ENCODE peak calls at places on chromosomes 3 and 15, in eight cellular contexts. One of them, this sample, is unnamed.

GRCh38 chr3:177037241-177037640 is 160.0 kb downstream of the TBL1XR1 start:
- DNase-seq in SK-N-DZ: no peak
- DNase-seq in COR-L47: no peak
- DNase-seq in non-pigmented ciliary epithelial cell: no peak
- DNase-seq in C1 segment of cervical spinal cord: no peak
- DNase-seq in NCI-H345: no peak
- DNase-seq in epithelial cell of prostate: no peak
- DNase-seq in mesendoderm: no peak
- DNase-seq in this sample: no peak

GRCh38 chr3:150766742-150767141 is 3.8 kb upstream of the SIAH2 start:
- DNase-seq in SK-N-DZ: no peak
- DNase-seq in COR-L47: no peak
- DNase-seq in non-pigmented ciliary epithelial cell: no peak
- DNase-seq in C1 segment of cervical spinal cord: no peak
- DNase-seq in NCI-H345: no peak
- DNase-seq in epithelial cell of prostate: no peak
- DNase-seq in mesendoderm: no peak
- DNase-seq in this sample: no peak

GRCh38 chr15:78072080-78072892 is 5.2 kb downstream of the TBC1D2B start:
- DNase-seq in SK-N-DZ: no peak
- DNase-seq in COR-L47: no peak
- DNase-seq in non-pigmented ciliary epithelial cell: peak
- DNase-seq in C1 segment of cervical spinal cord: peak
- DNase-seq in NCI-H345: no peak
- DNase-seq in epithelial cell of prostate: no peak
- DNase-seq in mesendoderm: no peak
- DNase-seq in this sample: peak

GRCh38 chr15:50501815-50502214 is 44.7 kb downstream of the USP50 start:
- DNase-seq in SK-N-DZ: no peak
- DNase-seq in COR-L47: no peak
- DNase-seq in non-pigmented ciliary epithelial cell: no peak
- DNase-seq in C1 segment of cervical spinal cord: no peak
- DNase-seq in NCI-H345: no peak
- DNase-seq in epithelial cell of prostate: no peak
- DNase-seq in mesendoderm: no peak
- DNase-seq in this sample: no peak

GRCh38 chr3:129224984-129225393 is 24.4 kb upstream of the COPG1 start:
- DNase-seq in SK-N-DZ: no peak
- DNase-seq in COR-L47: peak
- DNase-seq in non-pigmented ciliary epithelial cell: no peak
- DNase-seq in C1 segment of cervical spinal cord: peak
- DNase-seq in NCI-H345: no peak
- DNase-seq in epithelial cell of prostate: no peak
- DNase-seq in mesendoderm: no peak
- DNase-seq in this sample: peak

GRCh38 chr15:37101634-37102314 is 1.4 kb upstream of the MEIS2 start:
- DNase-seq in SK-N-DZ: peak
- DNase-seq in COR-L47: peak
- DNase-seq in non-pigmented ciliary epithelial cell: no peak
- DNase-seq in C1 segment of cervical spinal cord: peak
- DNase-seq in NCI-H345: peak
- DNase-seq in epithelial cell of prostate: no peak
- DNase-seq in mesendoderm: peak
- DNase-seq in this sample: peak

GRCh38 chr3:16606398-16606797 is 1.2 kb upstream of the DAZL start:
- DNase-seq in SK-N-DZ: no peak
- DNase-seq in COR-L47: no peak
- DNase-seq in non-pigmented ciliary epithelial cell: no peak
- DNase-seq in C1 segment of cervical spinal cord: no peak
- DNase-seq in NCI-H345: no peak
- DNase-seq in epithelial cell of prostate: no peak
- DNase-seq in mesendoderm: peak
- DNase-seq in this sample: peak

GRCh38 chr15:38721549-38721948 is 156.9 kb upstream of the RASGRP1 start:
- DNase-seq in SK-N-DZ: no peak
- DNase-seq in COR-L47: no peak
- DNase-seq in non-pigmented ciliary epithelial cell: no peak
- DNase-seq in C1 segment of cervical spinal cord: no peak
- DNase-seq in NCI-H345: no peak
- DNase-seq in epithelial cell of prostate: no peak
- DNase-seq in mesendoderm: no peak
- DNase-seq in this sample: no peak

GRCh38 chr15:82852906-82853635 is 43.6 kb downstream of the WHAMM start:
- DNase-seq in SK-N-DZ: no peak
- DNase-seq in COR-L47: no peak
- DNase-seq in non-pigmented ciliary epithelial cell: no peak
- DNase-seq in C1 segment of cervical spinal cord: no peak
- DNase-seq in NCI-H345: no peak
- DNase-seq in epithelial cell of prostate: no peak
- DNase-seq in mesendoderm: no peak
- DNase-seq in this sample: no peak

GRCh38 chr15:32030795-32031194 is 480 bp downstream of the CHRNA7 start:
- DNase-seq in SK-N-DZ: peak
- DNase-seq in COR-L47: no peak
- DNase-seq in non-pigmented ciliary epithelial cell: no peak
- DNase-seq in C1 segment of cervical spinal cord: peak
- DNase-seq in NCI-H345: no peak
- DNase-seq in epithelial cell of prostate: no peak
- DNase-seq in mesendoderm: peak
- DNase-seq in this sample: no peak

GRCh38 chr15:66080791-66081475 is 172.6 kb downstream of the MEGF11 start:
- DNase-seq in SK-N-DZ: no peak
- DNase-seq in COR-L47: no peak
- DNase-seq in non-pigmented ciliary epithelial cell: peak
- DNase-seq in C1 segment of cervical spinal cord: peak
- DNase-seq in NCI-H345: no peak
- DNase-seq in epithelial cell of prostate: no peak
- DNase-seq in mesendoderm: peak
- DNase-seq in this sample: peak

GRCh38 chr3:165786013-165786412 is 51.2 kb downstream of the BCHE start:
- DNase-seq in SK-N-DZ: no peak
- DNase-seq in COR-L47: no peak
- DNase-seq in non-pigmented ciliary epithelial cell: no peak
- DNase-seq in C1 segment of cervical spinal cord: no peak
- DNase-seq in NCI-H345: no peak
- DNase-seq in epithelial cell of prostate: no peak
- DNase-seq in mesendoderm: no peak
- DNase-seq in this sample: no peak

GRCh38 chr3:143119009-143119914 is at the start of gene CHST2:
- DNase-seq in SK-N-DZ: peak
- DNase-seq in COR-L47: peak
- DNase-seq in non-pigmented ciliary epithelial cell: no peak
- DNase-seq in C1 segment of cervical spinal cord: peak
- DNase-seq in NCI-H345: peak
- DNase-seq in epithelial cell of prostate: peak
- DNase-seq in mesendoderm: peak
- DNase-seq in this sample: peak